ENCODE peak calls at places on chromosomes 11 and 22, in four cellular contexts. One of them, this sample, is unnamed.

GRCh38 chr11:134499990-134500389 is 87.9 kb upstream of the B3GAT1 start:
- DNase-seq in HCT116: no peak
- DNase-seq in neural progenitor cell: no peak
- DNase-seq in mesenchymal stem cell: no peak
- DNase-seq in this sample: no peak

GRCh38 chr11:10298342-10298741 is 4.3 kb upstream of the SBF2 start:
- DNase-seq in HCT116: no peak
- DNase-seq in neural progenitor cell: no peak
- DNase-seq in mesenchymal stem cell: peak
- DNase-seq in this sample: no peak

GRCh38 chr22:42270178-42270511 is 308 bp downstream of the TCF20 start:
- DNase-seq in HCT116: peak
- DNase-seq in neural progenitor cell: no peak
- DNase-seq in mesenchymal stem cell: peak
- DNase-seq in this sample: no peak

GRCh38 chr22:47783433-47784366 is 1021.2 kb downstream of the TBC1D22A start:
- DNase-seq in HCT116: no peak
- DNase-seq in neural progenitor cell: peak
- DNase-seq in mesenchymal stem cell: no peak
- DNase-seq in this sample: no peak

GRCh38 chr11:15654397-15654915 is 539.7 kb downstream of the INSC start:
- DNase-seq in HCT116: no peak
- DNase-seq in neural progenitor cell: no peak
- DNase-seq in mesenchymal stem cell: no peak
- DNase-seq in this sample: no peak

GRCh38 chr11:23288001-23288783 is 427.9 kb upstream of the CCDC179 start:
- DNase-seq in HCT116: no peak
- DNase-seq in neural progenitor cell: no peak
- DNase-seq in mesenchymal stem cell: peak
- DNase-seq in this sample: no peak

GRCh38 chr11:126352934-126353801 is 2.3 kb upstream of the ST3GAL4 start:
- DNase-seq in HCT116: no peak
- DNase-seq in neural progenitor cell: no peak
- DNase-seq in mesenchymal stem cell: peak
- DNase-seq in this sample: peak

GRCh38 chr11:9462172-9462799 is 1.5 kb downstream of the ZNF143 start:
- DNase-seq in HCT116: no peak
- DNase-seq in neural progenitor cell: peak
- DNase-seq in mesenchymal stem cell: peak
- DNase-seq in this sample: no peak

DNA sequence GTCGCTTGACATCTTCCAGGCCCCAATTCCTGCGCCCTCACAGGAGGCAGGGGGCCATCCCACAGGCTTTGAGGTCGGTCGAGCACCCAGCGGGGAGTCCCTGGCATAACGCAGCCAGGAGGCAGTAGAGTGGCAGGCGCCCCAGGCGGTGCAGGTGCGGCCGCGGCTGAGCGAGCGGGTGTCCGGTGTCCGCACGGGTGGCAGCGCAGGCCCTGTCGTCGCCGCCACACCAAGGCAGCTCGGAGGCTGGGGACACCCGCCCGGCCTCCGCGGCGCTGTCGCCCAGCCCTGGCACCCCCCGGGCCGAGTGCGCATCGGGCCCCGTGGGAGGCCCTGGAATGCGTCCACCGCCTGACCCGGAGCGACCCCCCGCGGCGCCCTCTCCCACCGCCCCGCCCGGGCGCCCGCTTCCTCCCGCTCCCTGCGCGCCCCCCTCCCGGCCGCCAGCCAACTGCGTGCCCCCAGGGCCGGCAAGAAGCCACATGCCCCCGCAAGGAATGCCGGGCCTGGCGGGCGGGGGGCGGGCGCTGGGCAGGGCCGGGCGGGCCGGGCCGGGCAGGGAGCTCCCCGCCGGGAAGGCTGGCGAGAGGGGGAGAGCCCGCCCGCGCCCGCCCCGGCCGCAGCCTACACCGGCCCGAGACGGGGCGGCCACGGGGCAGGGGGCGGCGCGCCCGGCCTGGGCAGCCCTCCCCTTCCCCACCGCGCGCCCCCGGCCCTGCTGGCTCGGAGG is 33.9 kb downstream of the PRDM11 start:
- DNase-seq in HCT116: peak
- DNase-seq in neural progenitor cell: peak
- DNase-seq in mesenchymal stem cell: peak
- DNase-seq in this sample: no peak
- H3K9ac ChIP-seq in HCT116: peak
- H3K9ac ChIP-seq in neural progenitor cell: no peak
- H3K9ac ChIP-seq in mesenchymal stem cell: peak
- H3K9ac ChIP-seq in this sample: peak

GRCh38 chr11:30422828-30423648 is 100.1 kb downstream of the ARL14EP start:
- DNase-seq in HCT116: no peak
- DNase-seq in neural progenitor cell: no peak
- DNase-seq in mesenchymal stem cell: no peak
- DNase-seq in this sample: no peak
- H2AFZ ChIP-seq in HCT116: no peak
- H2AFZ ChIP-seq in neural progenitor cell: no peak
- H2AFZ ChIP-seq in mesenchymal stem cell: no peak
- H2AFZ ChIP-seq in this sample: no peak

DNA sequence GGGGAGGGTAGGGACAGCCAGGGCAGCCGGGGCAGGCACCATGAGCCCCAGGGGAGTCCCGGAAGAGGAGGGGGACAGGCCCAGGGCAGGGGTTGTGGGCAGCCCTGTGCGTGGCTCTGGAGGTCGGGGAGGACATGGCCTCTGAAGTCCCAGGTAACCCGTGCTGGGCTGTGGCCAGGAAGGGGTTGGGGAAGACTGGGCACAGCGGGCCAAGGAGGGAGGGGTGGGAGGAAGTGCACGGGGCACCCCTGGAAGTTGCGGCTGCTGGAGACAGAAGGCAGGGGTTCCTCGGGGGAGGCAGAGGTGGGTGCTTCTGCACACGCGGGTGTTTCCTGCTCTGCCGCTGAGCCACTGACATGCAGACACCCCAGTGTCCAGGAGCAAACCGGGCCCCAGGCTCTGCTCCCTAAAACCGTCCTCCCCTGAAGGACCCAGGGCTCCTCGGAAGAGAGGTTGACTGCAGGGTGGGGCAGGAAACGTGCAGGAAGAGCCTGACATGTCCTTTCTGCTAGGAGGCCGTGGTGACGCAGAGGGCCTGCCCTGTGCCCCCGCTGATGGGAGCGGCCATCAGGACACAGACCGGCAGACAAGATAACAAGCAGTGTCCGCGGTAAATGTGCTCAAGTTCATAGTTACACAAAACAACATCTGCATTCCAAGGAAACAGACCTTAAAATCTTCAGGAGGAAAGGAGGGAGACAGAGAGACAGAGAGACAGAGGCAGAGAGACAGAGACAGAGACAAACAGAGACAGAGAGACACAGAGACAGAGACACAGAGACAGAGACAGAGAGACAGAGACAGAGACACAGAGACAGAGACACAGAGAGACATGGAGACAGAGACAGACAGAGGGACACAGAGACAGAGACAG is 5.7 kb downstream of the TNNI2 start:
- DNase-seq in HCT116: no peak
- DNase-seq in neural progenitor cell: no peak
- DNase-seq in mesenchymal stem cell: peak
- DNase-seq in this sample: no peak
- H3K9ac ChIP-seq in HCT116: no peak
- H3K9ac ChIP-seq in neural progenitor cell: no peak
- H3K9ac ChIP-seq in mesenchymal stem cell: peak
- H3K9ac ChIP-seq in this sample: peak

DNA sequence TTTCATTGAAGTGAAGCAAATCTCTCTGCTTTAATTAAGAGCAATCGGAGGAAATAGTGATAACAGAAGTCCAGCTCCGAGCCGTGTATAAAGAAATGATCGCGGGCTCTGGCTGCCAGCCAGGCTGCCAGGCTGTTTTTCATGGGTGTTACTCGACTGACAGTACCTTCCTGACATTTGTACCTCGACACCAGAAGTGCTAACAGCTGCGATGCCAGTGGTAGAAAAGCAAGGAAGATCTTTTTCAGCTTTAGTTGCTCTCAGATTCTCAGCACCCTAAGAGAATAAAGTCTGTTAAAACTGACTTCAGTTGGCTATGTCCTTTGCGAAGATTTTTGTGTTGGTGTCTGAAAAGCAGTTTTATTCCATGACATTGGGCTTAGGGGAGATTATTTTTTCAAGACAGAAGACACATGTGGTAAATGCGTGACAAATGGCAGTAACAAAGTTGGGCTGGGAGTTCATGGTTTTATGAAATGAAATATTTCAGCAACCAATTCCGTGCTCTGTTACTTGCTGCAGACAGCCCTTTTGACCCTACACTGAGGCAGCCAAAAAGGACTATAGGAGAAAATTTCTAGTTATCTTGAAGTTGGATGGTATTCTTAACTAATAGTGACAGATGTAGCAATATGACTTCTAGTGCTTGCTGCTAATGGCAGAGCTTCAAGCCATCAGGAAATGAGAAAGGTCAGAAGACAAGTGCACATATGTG is 296.2 kb downstream of the CNTN5 start:
- DNase-seq in HCT116: no peak
- DNase-seq in neural progenitor cell: no peak
- DNase-seq in mesenchymal stem cell: no peak
- DNase-seq in this sample: no peak
- H2AFZ ChIP-seq in HCT116: no peak
- H2AFZ ChIP-seq in neural progenitor cell: peak
- H2AFZ ChIP-seq in mesenchymal stem cell: no peak
- H2AFZ ChIP-seq in this sample: no peak

DNA sequence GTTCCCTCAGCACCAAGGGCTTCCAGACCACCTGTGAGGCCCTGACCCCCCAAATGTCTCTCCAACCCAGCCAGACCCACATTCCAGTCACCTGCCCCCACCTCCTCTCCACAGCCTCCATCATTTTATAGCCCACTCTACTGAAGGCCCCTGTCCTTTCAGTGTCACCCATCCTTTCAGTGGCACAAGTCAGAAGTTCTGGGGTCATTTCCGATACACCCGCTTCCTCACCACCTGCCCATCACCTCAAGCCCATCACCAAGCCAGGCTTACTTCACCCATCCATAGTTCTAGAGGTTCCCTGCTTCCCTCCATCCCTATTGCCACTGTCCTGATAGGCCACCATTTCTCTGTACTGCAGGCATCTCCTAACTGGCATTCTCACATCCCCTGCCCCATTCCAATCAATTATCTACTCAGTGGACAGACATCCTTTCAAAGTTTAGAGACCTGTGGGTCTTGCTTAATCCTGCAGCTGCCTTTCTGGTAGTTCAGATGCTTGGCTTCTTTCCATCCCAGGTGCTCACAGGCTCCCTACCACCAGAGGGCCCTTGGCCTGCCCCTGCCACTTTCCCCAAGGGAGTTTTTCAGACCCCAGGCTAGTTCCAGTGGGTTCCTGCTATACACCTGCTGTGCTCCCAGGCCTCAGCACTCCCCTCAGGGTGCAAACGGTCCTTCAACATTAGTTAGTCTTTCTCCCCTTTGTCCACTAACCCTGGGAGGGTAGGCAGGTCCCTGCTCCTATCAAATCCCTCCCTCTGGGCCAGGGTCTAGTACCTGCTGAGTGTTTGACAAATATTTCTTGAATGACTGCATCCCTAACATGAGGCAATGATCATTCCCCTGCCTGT is 7.6 kb downstream of the KCNQ1OT1 start:
- DNase-seq in HCT116: no peak
- DNase-seq in neural progenitor cell: peak
- DNase-seq in mesenchymal stem cell: no peak
- DNase-seq in this sample: no peak
- H3K9ac ChIP-seq in HCT116: no peak
- H3K9ac ChIP-seq in neural progenitor cell: no peak
- H3K9ac ChIP-seq in mesenchymal stem cell: no peak
- H3K9ac ChIP-seq in this sample: no peak

GRCh38 chr11:130729678-130730300 is 186.5 kb downstream of the SNX19 start:
- DNase-seq in HCT116: no peak
- DNase-seq in neural progenitor cell: no peak
- DNase-seq in mesenchymal stem cell: no peak
- DNase-seq in this sample: no peak

GRCh38 chr11:130727715-130728114 is 188.6 kb downstream of the SNX19 start:
- DNase-seq in HCT116: no peak
- DNase-seq in neural progenitor cell: no peak
- DNase-seq in mesenchymal stem cell: no peak
- DNase-seq in this sample: no peak

GRCh38 chr11:130726647-130727046 is 189.6 kb downstream of the SNX19 start:
- DNase-seq in HCT116: no peak
- DNase-seq in neural progenitor cell: no peak
- DNase-seq in mesenchymal stem cell: no peak
- DNase-seq in this sample: no peak

GRCh38 chr11:130726234-130726559 is 190.1 kb downstream of the SNX19 start:
- DNase-seq in HCT116: no peak
- DNase-seq in neural progenitor cell: no peak
- DNase-seq in mesenchymal stem cell: peak
- DNase-seq in this sample: no peak

DNA sequence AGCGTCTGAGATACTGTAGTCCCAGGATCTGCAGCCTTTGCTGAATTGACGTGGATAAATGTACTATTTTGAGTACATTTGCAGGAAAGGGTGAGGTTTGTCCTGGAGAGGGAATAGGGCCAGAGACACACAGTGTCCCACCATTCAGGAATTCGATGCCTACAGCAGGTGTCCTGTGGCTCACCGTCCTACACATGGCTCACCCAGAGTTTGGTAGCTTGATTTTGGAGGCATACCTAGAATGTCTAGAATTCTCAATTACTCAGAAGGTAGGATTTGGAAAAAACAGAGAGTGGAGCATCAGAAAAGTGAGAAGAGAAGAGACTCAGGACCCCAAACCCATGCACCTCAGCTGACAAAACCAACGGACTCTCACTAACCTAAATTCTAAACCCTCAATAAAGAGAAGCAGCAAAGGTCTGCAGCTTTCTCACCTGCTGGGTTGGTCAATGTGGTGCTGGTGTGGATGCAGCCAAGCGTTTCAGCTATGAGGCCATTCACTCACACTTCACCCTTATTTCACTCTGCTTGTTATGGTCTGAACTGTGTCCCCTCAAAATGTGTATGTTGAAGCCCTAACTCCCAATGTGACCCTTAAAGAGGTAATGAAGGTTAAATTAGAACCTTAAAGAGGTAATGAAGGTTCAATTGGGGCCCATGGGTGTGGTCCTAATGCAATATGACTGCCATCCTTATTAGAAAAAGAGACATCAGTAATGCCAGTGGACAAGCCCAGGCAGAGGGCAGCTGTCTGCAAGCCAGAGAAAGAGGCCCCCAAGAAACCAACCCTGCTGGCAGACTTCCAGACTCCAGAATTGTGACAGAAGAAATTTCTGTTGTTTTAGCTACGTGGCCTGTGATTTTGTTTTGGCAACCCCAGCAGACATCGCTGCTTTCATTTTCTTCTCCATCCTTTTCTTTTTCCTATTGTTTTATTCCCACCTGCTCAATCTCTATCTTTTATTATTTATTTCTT is 187.8 kb downstream of the SNX19 start:
- DNase-seq in HCT116: no peak
- DNase-seq in neural progenitor cell: no peak
- DNase-seq in mesenchymal stem cell: no peak
- DNase-seq in this sample: no peak
- H2AFZ ChIP-seq in HCT116: no peak
- H2AFZ ChIP-seq in neural progenitor cell: peak
- H2AFZ ChIP-seq in mesenchymal stem cell: no peak
- H2AFZ ChIP-seq in this sample: no peak